ENCODE peak calls at places on chromosomes 11 and 22, in ten cellular contexts. One of them, this sample, is unnamed. For H3K36me3 and H3K4me1, the result is how much of the 10 kb centered on the place peaks cover.

GRCh38 chr11:76624515-76625379 is 45.8 kb downstream of the LRRC32 start:
- DNase-seq in breast epithelium: no peak
- DNase-seq in heart right ventricle: no peak
- DNase-seq in sigmoid colon: peak
- DNase-seq in cardiac muscle cell: no peak
- DNase-seq in neural progenitor cell: no peak
- DNase-seq in GM23338: no peak
- DNase-seq in stomach: no peak
- DNase-seq in esophagus squamous epithelium: no peak
- DNase-seq in MM.1S: no peak
- DNase-seq in this sample: no peak

GRCh38 chr22:38126928-38127668 is 16.6 kb upstream of the BAIAP2L2 start:
- DNase-seq in GM23338: no peak
- DNase-seq in sigmoid colon: no peak
- DNase-seq in neural progenitor cell: peak
- DNase-seq in esophagus squamous epithelium: no peak
- DNase-seq in breast epithelium: no peak
- DNase-seq in stomach: no peak
- DNase-seq in heart right ventricle: no peak
- DNase-seq in cardiac muscle cell: no peak
- DNase-seq in MM.1S: no peak
- DNase-seq in this sample: no peak

GRCh38 chr11:123195182-123196059 is at the start of gene CLMP:
- DNase-seq in sigmoid colon: peak
- DNase-seq in breast epithelium: peak
- DNase-seq in esophagus squamous epithelium: no peak
- DNase-seq in MM.1S: no peak
- DNase-seq in stomach: no peak
- DNase-seq in heart right ventricle: no peak
- DNase-seq in cardiac muscle cell: peak
- DNase-seq in neural progenitor cell: peak
- DNase-seq in GM23338: peak
- DNase-seq in this sample: peak

GRCh38 chr11:66329165-66329673 is 7.0 kb downstream of the RIN1 start:
- DNase-seq in MM.1S: no peak
- DNase-seq in neural progenitor cell: no peak
- DNase-seq in cardiac muscle cell: no peak
- DNase-seq in GM23338: no peak
- DNase-seq in stomach: no peak
- DNase-seq in heart right ventricle: no peak
- DNase-seq in breast epithelium: no peak
- DNase-seq in esophagus squamous epithelium: no peak
- DNase-seq in sigmoid colon: no peak
- DNase-seq in this sample: no peak

GRCh38 chr11:85918910-85919794 is 64.0 kb downstream of the CCDC83 start:
- DNase-seq in cardiac muscle cell: peak
- DNase-seq in MM.1S: no peak
- DNase-seq in neural progenitor cell: peak
- DNase-seq in breast epithelium: no peak
- DNase-seq in GM23338: no peak
- DNase-seq in heart right ventricle: no peak
- DNase-seq in stomach: no peak
- DNase-seq in esophagus squamous epithelium: no peak
- DNase-seq in sigmoid colon: no peak
- DNase-seq in this sample: peak

GRCh38 chr11:6611092-6612007 is 666 bp downstream of the TAF10 start:
- DNase-seq in GM23338: peak
- DNase-seq in neural progenitor cell: peak
- DNase-seq in cardiac muscle cell: peak
- DNase-seq in MM.1S: no peak
- DNase-seq in sigmoid colon: peak
- DNase-seq in heart right ventricle: peak
- DNase-seq in stomach: no peak
- DNase-seq in breast epithelium: no peak
- DNase-seq in esophagus squamous epithelium: no peak
- DNase-seq in this sample: peak

GRCh38 chr11:9752091-9752490 is 88.2 kb downstream of the SWAP70 start:
- DNase-seq in esophagus squamous epithelium: no peak
- DNase-seq in cardiac muscle cell: peak
- DNase-seq in GM23338: no peak
- DNase-seq in sigmoid colon: no peak
- DNase-seq in stomach: peak
- DNase-seq in MM.1S: no peak
- DNase-seq in heart right ventricle: no peak
- DNase-seq in neural progenitor cell: no peak
- DNase-seq in breast epithelium: no peak
- DNase-seq in this sample: no peak

GRCh38 chr22:25853902-25854301 is 111.9 kb downstream of the MYO18B start:
- DNase-seq in esophagus squamous epithelium: no peak
- DNase-seq in sigmoid colon: no peak
- DNase-seq in cardiac muscle cell: no peak
- DNase-seq in neural progenitor cell: peak
- DNase-seq in breast epithelium: no peak
- DNase-seq in GM23338: peak
- DNase-seq in stomach: no peak
- DNase-seq in MM.1S: no peak
- DNase-seq in heart right ventricle: no peak
- DNase-seq in this sample: no peak

GRCh38 chr11:9060700-9061111 is 30.7 kb downstream of the SCUBE2 start:
- DNase-seq in esophagus squamous epithelium: no peak
- DNase-seq in stomach: no peak
- DNase-seq in neural progenitor cell: peak
- DNase-seq in heart right ventricle: no peak
- DNase-seq in MM.1S: peak
- DNase-seq in breast epithelium: no peak
- DNase-seq in sigmoid colon: no peak
- DNase-seq in cardiac muscle cell: no peak
- DNase-seq in GM23338: peak
- DNase-seq in this sample: no peak

GRCh38 chr11:102467080-102467708 is 14.6 kb upstream of the TMEM123 start:
- DNase-seq in breast epithelium: no peak
- DNase-seq in MM.1S: no peak
- DNase-seq in GM23338: no peak
- DNase-seq in esophagus squamous epithelium: no peak
- DNase-seq in neural progenitor cell: no peak
- DNase-seq in stomach: no peak
- DNase-seq in cardiac muscle cell: no peak
- DNase-seq in heart right ventricle: no peak
- DNase-seq in sigmoid colon: no peak
- DNase-seq in this sample: no peak

GRCh38 chr11:19632435-19632834 is 80.2 kb upstream of the NAV2 start:
- DNase-seq in heart right ventricle: no peak
- DNase-seq in GM23338: no peak
- DNase-seq in neural progenitor cell: no peak
- DNase-seq in cardiac muscle cell: peak
- DNase-seq in stomach: no peak
- DNase-seq in sigmoid colon: no peak
- DNase-seq in breast epithelium: no peak
- DNase-seq in esophagus squamous epithelium: no peak
- DNase-seq in MM.1S: no peak
- DNase-seq in this sample: peak

GRCh38 chr22:41481925-41482318 is 13.0 kb downstream of the ACO2 start:
- DNase-seq in neural progenitor cell: no peak
- DNase-seq in MM.1S: no peak
- DNase-seq in breast epithelium: no peak
- DNase-seq in heart right ventricle: no peak
- DNase-seq in cardiac muscle cell: no peak
- DNase-seq in sigmoid colon: no peak
- DNase-seq in stomach: no peak
- DNase-seq in GM23338: peak
- DNase-seq in esophagus squamous epithelium: no peak
- DNase-seq in this sample: no peak
- H3K36me3 ChIP-seq in neural progenitor cell: under half
- H3K36me3 ChIP-seq in MM.1S: under half
- H3K36me3 ChIP-seq in breast epithelium: under half
- H3K36me3 ChIP-seq in heart right ventricle: under half
- H3K36me3 ChIP-seq in cardiac muscle cell: under half
- H3K36me3 ChIP-seq in sigmoid colon: under half
- H3K36me3 ChIP-seq in stomach: under half
- H3K36me3 ChIP-seq in GM23338: under half
- H3K36me3 ChIP-seq in esophagus squamous epithelium: under half
- H3K36me3 ChIP-seq in this sample: under half

DNA sequence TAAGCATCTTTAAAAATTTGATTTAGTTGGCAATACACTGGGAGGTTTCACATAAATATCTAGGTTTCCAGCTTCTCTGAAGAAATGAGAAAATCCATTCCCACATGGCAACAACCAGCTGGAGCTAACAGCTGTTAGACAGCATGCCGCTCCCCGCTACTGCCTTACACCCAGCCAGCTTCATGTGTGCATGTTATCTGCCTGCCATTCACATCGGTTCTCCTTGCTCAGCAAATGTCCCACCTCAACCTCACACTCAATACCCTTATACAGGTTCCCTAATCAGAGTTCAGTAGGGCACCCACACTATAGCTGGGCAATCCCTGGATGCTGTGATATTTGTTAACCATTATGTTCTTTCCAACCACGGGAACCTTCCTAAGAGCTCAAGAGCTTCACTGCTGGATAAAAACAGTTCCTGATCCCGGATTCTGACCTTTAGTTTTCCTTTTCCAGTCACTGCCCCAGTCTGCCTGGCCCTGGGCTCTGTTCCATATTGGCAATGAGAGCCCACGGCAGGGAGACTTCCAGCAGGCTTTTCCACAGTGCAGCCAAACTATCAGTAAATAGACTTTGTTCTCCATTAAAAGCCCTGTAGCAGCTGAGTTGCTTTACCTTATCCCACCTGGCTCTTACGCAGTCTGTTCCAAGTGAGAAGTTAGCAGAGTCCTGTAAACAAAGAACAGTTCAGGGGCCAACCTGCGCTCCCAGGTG is 8.6 kb downstream of the RPUSD4 start:
- DNase-seq in MM.1S: no peak
- DNase-seq in cardiac muscle cell: no peak
- DNase-seq in neural progenitor cell: no peak
- DNase-seq in sigmoid colon: no peak
- DNase-seq in heart right ventricle: peak
- DNase-seq in breast epithelium: no peak
- DNase-seq in GM23338: no peak
- DNase-seq in esophagus squamous epithelium: no peak
- DNase-seq in stomach: peak
- DNase-seq in this sample: no peak
- H3K4me1 ChIP-seq in MM.1S: under half
- H3K4me1 ChIP-seq in cardiac muscle cell: under half
- H3K4me1 ChIP-seq in neural progenitor cell: under half
- H3K4me1 ChIP-seq in sigmoid colon: under half
- H3K4me1 ChIP-seq in heart right ventricle: under half
- H3K4me1 ChIP-seq in breast epithelium: under half
- H3K4me1 ChIP-seq in GM23338: under half
- H3K4me1 ChIP-seq in esophagus squamous epithelium: under half
- H3K4me1 ChIP-seq in stomach: under half
- H3K4me1 ChIP-seq in this sample: under half

GRCh38 chr11:12071574-12071973 is 38.8 kb upstream of the MICAL2 start:
- DNase-seq in heart right ventricle: no peak
- DNase-seq in GM23338: no peak
- DNase-seq in sigmoid colon: no peak
- DNase-seq in esophagus squamous epithelium: no peak
- DNase-seq in MM.1S: no peak
- DNase-seq in stomach: no peak
- DNase-seq in breast epithelium: no peak
- DNase-seq in cardiac muscle cell: no peak
- DNase-seq in neural progenitor cell: no peak
- DNase-seq in this sample: no peak
- H3K27ac ChIP-seq in heart right ventricle: no peak
- H3K27ac ChIP-seq in GM23338: no peak
- H3K27ac ChIP-seq in sigmoid colon: no peak
- H3K27ac ChIP-seq in esophagus squamous epithelium: no peak
- H3K27ac ChIP-seq in MM.1S: no peak
- H3K27ac ChIP-seq in stomach: peak
- H3K27ac ChIP-seq in breast epithelium: no peak
- H3K27ac ChIP-seq in cardiac muscle cell: no peak
- H3K27ac ChIP-seq in neural progenitor cell: no peak
- H3K27ac ChIP-seq in this sample: no peak

GRCh38 chr22:23092217-23092955 is 22.1 kb downstream of the GNAZ start:
- DNase-seq in stomach: no peak
- DNase-seq in breast epithelium: no peak
- DNase-seq in heart right ventricle: no peak
- DNase-seq in neural progenitor cell: no peak
- DNase-seq in sigmoid colon: no peak
- DNase-seq in cardiac muscle cell: no peak
- DNase-seq in esophagus squamous epithelium: no peak
- DNase-seq in MM.1S: no peak
- DNase-seq in GM23338: no peak
- DNase-seq in this sample: no peak
- H3K36me3 ChIP-seq in stomach: under half
- H3K36me3 ChIP-seq in breast epithelium: under half
- H3K36me3 ChIP-seq in heart right ventricle: under half
- H3K36me3 ChIP-seq in neural progenitor cell: under half
- H3K36me3 ChIP-seq in sigmoid colon: under half
- H3K36me3 ChIP-seq in cardiac muscle cell: under half
- H3K36me3 ChIP-seq in esophagus squamous epithelium: under half
- H3K36me3 ChIP-seq in MM.1S: under half
- H3K36me3 ChIP-seq in GM23338: under half
- H3K36me3 ChIP-seq in this sample: under half

GRCh38 chr22:31284756-31285155 is 7.5 kb downstream of the PIK3IP1 start:
- DNase-seq in heart right ventricle: no peak
- DNase-seq in cardiac muscle cell: no peak
- DNase-seq in sigmoid colon: peak
- DNase-seq in stomach: no peak
- DNase-seq in MM.1S: no peak
- DNase-seq in neural progenitor cell: peak
- DNase-seq in GM23338: no peak
- DNase-seq in esophagus squamous epithelium: no peak
- DNase-seq in breast epithelium: no peak
- DNase-seq in this sample: no peak
- H3K4me1 ChIP-seq in heart right ventricle: under half
- H3K4me1 ChIP-seq in cardiac muscle cell: under half
- H3K4me1 ChIP-seq in sigmoid colon: half or more
- H3K4me1 ChIP-seq in stomach: under half
- H3K4me1 ChIP-seq in MM.1S: under half
- H3K4me1 ChIP-seq in neural progenitor cell: under half
- H3K4me1 ChIP-seq in GM23338: under half
- H3K4me1 ChIP-seq in esophagus squamous epithelium: under half
- H3K4me1 ChIP-seq in breast epithelium: under half
- H3K4me1 ChIP-seq in this sample: under half

DNA sequence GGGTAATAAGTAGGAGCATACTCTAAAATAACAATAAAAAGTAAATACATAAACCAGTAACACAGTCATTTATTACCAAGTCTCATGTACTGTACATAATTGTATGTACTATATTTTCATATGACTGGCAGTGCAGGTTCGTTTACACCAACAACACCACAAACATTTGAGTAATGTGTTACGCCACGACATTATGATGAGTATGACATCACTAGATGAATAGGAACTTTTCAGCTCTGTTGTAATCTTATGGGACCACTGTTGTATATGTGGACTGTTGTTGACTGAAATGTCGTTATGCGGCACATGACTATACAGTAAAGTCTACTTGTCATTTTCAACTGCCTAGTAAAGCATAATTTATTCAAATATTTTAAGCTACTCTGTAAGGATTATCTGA is 18.6 kb downstream of the KIF18A start:
- DNase-seq in neural progenitor cell: no peak
- DNase-seq in MM.1S: no peak
- DNase-seq in GM23338: no peak
- DNase-seq in cardiac muscle cell: peak
- DNase-seq in heart right ventricle: no peak
- DNase-seq in breast epithelium: no peak
- DNase-seq in sigmoid colon: no peak
- DNase-seq in stomach: no peak
- DNase-seq in esophagus squamous epithelium: no peak
- DNase-seq in this sample: no peak
- H3K27ac ChIP-seq in neural progenitor cell: no peak
- H3K27ac ChIP-seq in MM.1S: no peak
- H3K27ac ChIP-seq in GM23338: no peak
- H3K27ac ChIP-seq in cardiac muscle cell: no peak
- H3K27ac ChIP-seq in heart right ventricle: no peak
- H3K27ac ChIP-seq in breast epithelium: no peak
- H3K27ac ChIP-seq in sigmoid colon: no peak
- H3K27ac ChIP-seq in stomach: no peak
- H3K27ac ChIP-seq in esophagus squamous epithelium: no peak
- H3K27ac ChIP-seq in this sample: no peak